ENCODE peak calls at places on chromosomes 11 and 22, in eight cellular contexts. One of them, this sample, is unnamed.

GRCh38 chr22:17842386-17842785 is 68.1 kb upstream of the BID start:
- DNase-seq in uterus: peak
- DNase-seq in H54: no peak
- DNase-seq in A549: no peak
- DNase-seq in IMR-90: no peak
- DNase-seq in Peyer's patch: peak
- DNase-seq in suprapubic skin: no peak
- DNase-seq in sigmoid colon: peak
- DNase-seq in this sample: no peak

GRCh38 chr11:71184421-71185210 is 67.8 kb downstream of the SHANK2 start:
- DNase-seq in uterus: no peak
- DNase-seq in Peyer's patch: no peak
- DNase-seq in IMR-90: no peak
- DNase-seq in A549: no peak
- DNase-seq in H54: no peak
- DNase-seq in suprapubic skin: peak
- DNase-seq in sigmoid colon: peak
- DNase-seq in this sample: no peak

GRCh38 chr11:35911616-35912165 is 32.2 kb upstream of the LDLRAD3 start:
- DNase-seq in A549: no peak
- DNase-seq in Peyer's patch: no peak
- DNase-seq in IMR-90: no peak
- DNase-seq in H54: no peak
- DNase-seq in sigmoid colon: no peak
- DNase-seq in suprapubic skin: no peak
- DNase-seq in uterus: no peak
- DNase-seq in this sample: no peak

GRCh38 chr11:62217191-62217748 is 8.8 kb downstream of the SCGB2A1 start:
- DNase-seq in uterus: no peak
- DNase-seq in A549: no peak
- DNase-seq in sigmoid colon: no peak
- DNase-seq in IMR-90: no peak
- DNase-seq in Peyer's patch: no peak
- DNase-seq in H54: no peak
- DNase-seq in suprapubic skin: no peak
- DNase-seq in this sample: no peak

GRCh38 chr22:36433318-36434231 is 45.8 kb upstream of the MYH9 start:
- DNase-seq in IMR-90: no peak
- DNase-seq in Peyer's patch: no peak
- DNase-seq in uterus: no peak
- DNase-seq in suprapubic skin: no peak
- DNase-seq in sigmoid colon: no peak
- DNase-seq in H54: no peak
- DNase-seq in A549: no peak
- DNase-seq in this sample: no peak

GRCh38 chr11:73359930-73360742 is 16.1 kb upstream of the RELT start:
- DNase-seq in sigmoid colon: no peak
- DNase-seq in H54: no peak
- DNase-seq in Peyer's patch: no peak
- DNase-seq in IMR-90: peak
- DNase-seq in uterus: no peak
- DNase-seq in A549: peak
- DNase-seq in suprapubic skin: no peak
- DNase-seq in this sample: no peak

GRCh38 chr22:47767403-47767802 is 1005.0 kb downstream of the TBC1D22A start:
- DNase-seq in Peyer's patch: no peak
- DNase-seq in uterus: no peak
- DNase-seq in H54: no peak
- DNase-seq in A549: no peak
- DNase-seq in sigmoid colon: no peak
- DNase-seq in suprapubic skin: no peak
- DNase-seq in IMR-90: no peak
- DNase-seq in this sample: no peak

GRCh38 chr11:134837887-134838232 is 425.8 kb upstream of the B3GAT1 start:
- DNase-seq in uterus: no peak
- DNase-seq in A549: no peak
- DNase-seq in Peyer's patch: no peak
- DNase-seq in sigmoid colon: peak
- DNase-seq in IMR-90: no peak
- DNase-seq in suprapubic skin: no peak
- DNase-seq in H54: no peak
- DNase-seq in this sample: no peak

GRCh38 chr11:5891216-5891800 is 1.7 kb upstream of the OR52E5 start:
- DNase-seq in IMR-90: peak
- DNase-seq in uterus: no peak
- DNase-seq in Peyer's patch: no peak
- DNase-seq in H54: no peak
- DNase-seq in A549: peak
- DNase-seq in sigmoid colon: no peak
- DNase-seq in suprapubic skin: no peak
- DNase-seq in this sample: no peak

GRCh38 chr11:108958446-108959123 is 293.7 kb downstream of the DDX10 start:
- DNase-seq in uterus: no peak
- DNase-seq in suprapubic skin: no peak
- DNase-seq in IMR-90: peak
- DNase-seq in H54: no peak
- DNase-seq in A549: no peak
- DNase-seq in Peyer's patch: no peak
- DNase-seq in sigmoid colon: no peak
- DNase-seq in this sample: no peak

GRCh38 chr11:59802639-59803176 is 7.9 kb downstream of the MRPL16 start:
- DNase-seq in sigmoid colon: no peak
- DNase-seq in suprapubic skin: no peak
- DNase-seq in Peyer's patch: no peak
- DNase-seq in A549: no peak
- DNase-seq in H54: no peak
- DNase-seq in IMR-90: peak
- DNase-seq in uterus: peak
- DNase-seq in this sample: no peak

GRCh38 chr11:14312736-14313438 is 46.1 kb downstream of the RRAS2 start:
- DNase-seq in Peyer's patch: no peak
- DNase-seq in IMR-90: peak
- DNase-seq in H54: no peak
- DNase-seq in suprapubic skin: no peak
- DNase-seq in A549: no peak
- DNase-seq in uterus: no peak
- DNase-seq in sigmoid colon: no peak
- DNase-seq in this sample: no peak

GRCh38 chr11:70473186-70473872 is 75.0 kb downstream of the CTTN start:
- DNase-seq in suprapubic skin: no peak
- DNase-seq in uterus: no peak
- DNase-seq in A549: no peak
- DNase-seq in IMR-90: no peak
- DNase-seq in H54: no peak
- DNase-seq in Peyer's patch: no peak
- DNase-seq in sigmoid colon: peak
- DNase-seq in this sample: no peak

GRCh38 chr11:32090774-32091370 is at the start of gene RCN1:
- DNase-seq in uterus: peak
- DNase-seq in suprapubic skin: no peak
- DNase-seq in A549: peak
- DNase-seq in H54: peak
- DNase-seq in Peyer's patch: peak
- DNase-seq in sigmoid colon: peak
- DNase-seq in IMR-90: peak
- DNase-seq in this sample: no peak

GRCh38 chr11:94793822-94794221 is 25.7 kb downstream of the AMOTL1 start:
- DNase-seq in uterus: no peak
- DNase-seq in IMR-90: peak
- DNase-seq in suprapubic skin: no peak
- DNase-seq in sigmoid colon: no peak
- DNase-seq in A549: no peak
- DNase-seq in Peyer's patch: no peak
- DNase-seq in H54: no peak
- DNase-seq in this sample: no peak

GRCh38 chr11:128691802-128692749 is 1.8 kb upstream of the FLI1 start:
- DNase-seq in sigmoid colon: no peak
- DNase-seq in Peyer's patch: no peak
- DNase-seq in H54: no peak
- DNase-seq in A549: no peak
- DNase-seq in uterus: no peak
- DNase-seq in suprapubic skin: no peak
- DNase-seq in IMR-90: no peak
- DNase-seq in this sample: no peak

GRCh38 chr22:46844606-46845210 is 82.3 kb downstream of the TBC1D22A start:
- DNase-seq in IMR-90: no peak
- DNase-seq in uterus: no peak
- DNase-seq in suprapubic skin: peak
- DNase-seq in Peyer's patch: no peak
- DNase-seq in sigmoid colon: no peak
- DNase-seq in H54: no peak
- DNase-seq in A549: no peak
- DNase-seq in this sample: no peak

GRCh38 chr11:438101-438844 is 3.5 kb downstream of the ANO9 start:
- DNase-seq in suprapubic skin: no peak
- DNase-seq in Peyer's patch: no peak
- DNase-seq in H54: no peak
- DNase-seq in IMR-90: no peak
- DNase-seq in sigmoid colon: no peak
- DNase-seq in A549: no peak
- DNase-seq in uterus: no peak
- DNase-seq in this sample: no peak

GRCh38 chr22:40107756-40108437 is 69.8 kb upstream of the TNRC6B start:
- DNase-seq in IMR-90: peak
- DNase-seq in suprapubic skin: no peak
- DNase-seq in H54: peak
- DNase-seq in sigmoid colon: no peak
- DNase-seq in A549: no peak
- DNase-seq in uterus: peak
- DNase-seq in Peyer's patch: no peak
- DNase-seq in this sample: no peak

DNA sequence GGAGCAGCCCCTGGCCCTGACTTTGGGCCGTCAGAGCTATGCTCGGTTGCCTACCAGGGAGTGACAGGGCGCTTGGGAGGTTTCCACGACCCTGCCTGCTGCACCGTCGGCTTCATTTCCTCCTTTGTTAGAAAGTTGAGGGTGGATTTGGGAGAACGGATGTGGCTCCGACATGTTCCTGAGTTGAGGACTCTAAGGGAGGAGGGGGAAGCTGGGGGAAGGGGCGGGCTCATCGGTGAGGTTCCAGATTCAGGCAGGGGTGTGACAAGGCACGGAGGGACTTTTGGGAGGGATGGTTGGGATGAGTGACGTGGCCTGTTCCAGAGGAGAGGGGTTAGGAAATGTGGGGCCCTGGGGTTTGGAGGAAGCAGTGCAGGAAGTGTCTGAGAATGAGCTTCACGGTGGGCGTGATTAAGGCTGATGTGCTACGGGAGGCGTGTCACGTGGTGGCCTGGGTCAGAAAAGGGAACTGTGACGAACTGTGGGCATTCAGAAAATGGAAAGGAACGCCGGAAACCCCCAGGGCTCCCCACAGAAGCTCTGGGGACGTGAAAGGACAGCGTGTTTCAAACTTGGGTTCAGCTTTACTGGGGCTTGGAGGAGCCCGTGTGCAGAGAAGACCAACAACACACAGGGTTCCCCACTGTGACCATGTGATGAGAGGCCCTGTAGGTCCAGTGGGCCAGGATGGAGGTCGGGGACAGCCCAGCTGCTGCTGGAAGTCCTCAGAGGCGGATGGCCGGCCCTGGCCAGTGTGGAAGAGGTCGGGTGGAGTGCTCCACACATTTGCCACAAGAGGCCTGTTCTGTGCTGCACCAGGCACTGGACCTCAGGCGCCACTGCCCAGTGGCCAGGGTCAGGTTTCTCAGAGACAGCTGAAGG is 2.8 kb downstream of the PARVB start:
- DNase-seq in Peyer's patch: peak
- DNase-seq in sigmoid colon: peak
- DNase-seq in H54: no peak
- DNase-seq in A549: no peak
- DNase-seq in IMR-90: peak
- DNase-seq in suprapubic skin: peak
- DNase-seq in uterus: peak
- DNase-seq in this sample: peak
- TF ChIP-seq POLR2A in Peyer's patch: no peak
- TF ChIP-seq POLR2A in sigmoid colon: peak
- TF ChIP-seq POLR2A in H54: no peak
- TF ChIP-seq POLR2A in A549: no peak
- TF ChIP-seq POLR2A in IMR-90: peak
- TF ChIP-seq POLR2A in suprapubic skin: peak
- TF ChIP-seq POLR2A in uterus: peak
- TF ChIP-seq POLR2A in this sample: peak

GRCh38 chr11:49303080-49303479 is 94.7 kb upstream of the FOLH1 start:
- DNase-seq in IMR-90: no peak
- DNase-seq in sigmoid colon: no peak
- DNase-seq in Peyer's patch: no peak
- DNase-seq in A549: no peak
- DNase-seq in suprapubic skin: no peak
- DNase-seq in uterus: no peak
- DNase-seq in H54: no peak
- DNase-seq in this sample: no peak
- TF ChIP-seq POLR2A in IMR-90: no peak
- TF ChIP-seq POLR2A in sigmoid colon: no peak
- TF ChIP-seq POLR2A in Peyer's patch: no peak
- TF ChIP-seq POLR2A in A549: no peak
- TF ChIP-seq POLR2A in suprapubic skin: no peak
- TF ChIP-seq POLR2A in uterus: no peak
- TF ChIP-seq POLR2A in H54: no peak
- TF ChIP-seq POLR2A in this sample: no peak

GRCh38 chr11:65112551-65113360 is 1.1 kb downstream of the TM7SF2 start:
- DNase-seq in uterus: peak
- DNase-seq in IMR-90: peak
- DNase-seq in Peyer's patch: peak
- DNase-seq in A549: peak
- DNase-seq in suprapubic skin: peak
- DNase-seq in H54: no peak
- DNase-seq in sigmoid colon: peak
- DNase-seq in this sample: no peak
- TF ChIP-seq POLR2A in uterus: peak
- TF ChIP-seq POLR2A in IMR-90: no peak
- TF ChIP-seq POLR2A in Peyer's patch: no peak
- TF ChIP-seq POLR2A in A549: peak
- TF ChIP-seq POLR2A in suprapubic skin: no peak
- TF ChIP-seq POLR2A in H54: no peak
- TF ChIP-seq POLR2A in sigmoid colon: no peak
- TF ChIP-seq POLR2A in this sample: no peak

GRCh38 chr11:111730031-111730430 is 36.2 kb downstream of the PPP2R1B start:
- DNase-seq in A549: no peak
- DNase-seq in IMR-90: no peak
- DNase-seq in uterus: no peak
- DNase-seq in sigmoid colon: no peak
- DNase-seq in suprapubic skin: no peak
- DNase-seq in H54: no peak
- DNase-seq in Peyer's patch: no peak
- DNase-seq in this sample: no peak

GRCh38 chr11:111731839-111732238 is 34.4 kb downstream of the PPP2R1B start:
- DNase-seq in sigmoid colon: no peak
- DNase-seq in IMR-90: no peak
- DNase-seq in A549: no peak
- DNase-seq in uterus: no peak
- DNase-seq in Peyer's patch: no peak
- DNase-seq in H54: no peak
- DNase-seq in suprapubic skin: no peak
- DNase-seq in this sample: no peak

GRCh38 chr11:111729441-111729840 is 36.7 kb downstream of the PPP2R1B start:
- DNase-seq in A549: no peak
- DNase-seq in IMR-90: peak
- DNase-seq in H54: no peak
- DNase-seq in sigmoid colon: no peak
- DNase-seq in suprapubic skin: no peak
- DNase-seq in uterus: no peak
- DNase-seq in Peyer's patch: no peak
- DNase-seq in this sample: no peak

GRCh38 chr11:111733009-111733408 is 33.2 kb downstream of the PPP2R1B start:
- DNase-seq in suprapubic skin: no peak
- DNase-seq in IMR-90: peak
- DNase-seq in uterus: peak
- DNase-seq in H54: peak
- DNase-seq in A549: no peak
- DNase-seq in sigmoid colon: peak
- DNase-seq in Peyer's patch: no peak
- DNase-seq in this sample: no peak

GRCh38 chr11:111730871-111731591 is 35.2 kb downstream of the PPP2R1B start:
- DNase-seq in IMR-90: no peak
- DNase-seq in H54: no peak
- DNase-seq in sigmoid colon: peak
- DNase-seq in Peyer's patch: no peak
- DNase-seq in A549: no peak
- DNase-seq in suprapubic skin: peak
- DNase-seq in uterus: no peak
- DNase-seq in this sample: no peak
- TF ChIP-seq POLR2A in IMR-90: no peak
- TF ChIP-seq POLR2A in H54: no peak
- TF ChIP-seq POLR2A in sigmoid colon: no peak
- TF ChIP-seq POLR2A in Peyer's patch: no peak
- TF ChIP-seq POLR2A in A549: no peak
- TF ChIP-seq POLR2A in suprapubic skin: no peak
- TF ChIP-seq POLR2A in uterus: no peak
- TF ChIP-seq POLR2A in this sample: no peak

This sample was measured in esophagus squamous epithelium.